ENCODE peak calls at places on chromosomes 7 and 10, in six cellular contexts. X is suprapubic skin, B is EL, S is Panc1, P is left colon, L is H54. Z is an unnamed sample.

GRCh38 chr10:70162892-70163201 is 7.5 kb downstream of the SAR1A start:
- DNase-seq in S (no peak), P (no peak), B (peak; percentile 18), L (no peak), X (no peak), Z (no peak)

GRCh38 chr10:80411681-80412230 is 3.4 kb downstream of the PRXL2A start:
- DNase-seq in P (no peak), X (no peak), B (no peak), S (no peak), L (no peak), Z (no peak)

GRCh38 chr7:39198556-39198955 is 220.8 kb downstream of the POU6F2 start:
- DNase-seq in L (no peak), S (no peak), P (no peak), X (no peak), B (no peak), Z (no peak)

GRCh38 chr10:124064676-124065075 is 28.7 kb downstream of the CHST15 start:
- DNase-seq in S (no peak), B (no peak), X (no peak), P (no peak), L (no peak), Z (no peak)

GRCh38 chr7:28160551-28160991 is 20.0 kb downstream of the JAZF1 start:
- DNase-seq in X (no peak), B (peak; percentile 88), P (no peak), S (no peak), L (no peak), Z (no peak)

GRCh38 chr7:43942997-43943701 is 16.9 kb downstream of the UBE2D4 start:
- DNase-seq in S (no peak), L (no peak), X (no peak), P (peak; percentile 37), B (no peak), Z (peak; percentile 52)

GRCh38 chr10:131578472-131578970 is 267.0 kb upstream of the TCERG1L start:
- DNase-seq in X (no peak), B (no peak), P (no peak), L (no peak), S (no peak), Z (no peak)

GRCh38 chr10:44998146-44998631 is 2.5 kb upstream of the ZNF22 start:
- DNase-seq in S (no peak), B (no peak), X (no peak), L (no peak), P (no peak), Z (no peak)

GRCh38 chr10:112792487-112793196 is 157.4 kb upstream of the TCF7L2 start:
- DNase-seq in X (peak; percentile 79), L (no peak), B (peak; percentile 34), P (peak; percentile 65), S (no peak), Z (no peak)

GRCh38 chr10:103696411-103697145 is 158.8 kb downstream of the SH3PXD2A start:
- DNase-seq in P (peak; percentile 71), X (no peak), S (peak; percentile 50), B (peak; percentile 93), L (peak; percentile 100), Z (peak; percentile 82)

GRCh38 chr10:30422981-30423654 is 10.9 kb upstream of the MAP3K8 start:
- DNase-seq in L (peak; percentile 61), P (peak; percentile 57), S (no peak), X (peak; percentile 83), B (peak; percentile 77), Z (peak; percentile 89)

GRCh38 chr7:27901028-27901760 is 161.2 kb downstream of the TAX1BP1 start:
- DNase-seq in L (peak; percentile 54), B (peak; percentile 62), P (no peak), S (no peak), X (no peak), Z (no peak)

GRCh38 chr10:102475451-102476040 is 24.2 kb upstream of the C10orf95 start:
- DNase-seq in L (no peak), B (no peak), X (no peak), P (no peak), S (no peak), Z (no peak)

GRCh38 chr10:3179174-3179573 is 6.6 kb upstream of the PITRM1 start:
- DNase-seq in S (no peak), X (no peak), B (no peak), L (no peak), P (no peak), Z (no peak)

GRCh38 chr10:129964611-129965417 is 740 bp upstream of the EBF3 start:
- DNase-seq in B (no peak), P (no peak), S (no peak), X (no peak), L (no peak), Z (no peak)

GRCh38 chr7:30842542-30843451 is 68.9 kb upstream of the AQP1 start:
- DNase-seq in X (no peak), S (no peak), L (no peak), B (no peak), P (no peak), Z (no peak)

GRCh38 chr10:128596906-128597305 is 470.7 kb upstream of the MKI67 start:
- DNase-seq in S (no peak), L (no peak), X (no peak), B (no peak), P (no peak), Z (no peak)

GRCh38 chr10:25888627-25889026 is 45.4 kb upstream of the MYO3A start:
- DNase-seq in S (no peak), B (no peak), P (no peak), X (no peak), L (no peak), Z (peak; percentile 58)

GRCh38 chr10:680146-680545 is 9.3 kb downstream of the DIP2C start:
- DNase-seq in S (no peak), L (no peak), X (no peak), B (no peak), P (no peak), Z (no peak)

GRCh38 chr10:60985946-60986345 is 42.0 kb upstream of the RHOBTB1 start:
- DNase-seq in P (no peak), X (no peak), S (no peak), B (no peak), L (no peak), Z (no peak)

GRCh38 chr10:111522551-111522950 is 445.7 kb downstream of the ADRA2A start:
- DNase-seq in S (no peak), B (no peak), L (no peak), X (no peak), P (no peak), Z (no peak)

Z was measured in GM23338.